ENCODE peak calls at places on chromosomes 1 and 21, in ten cellular contexts. One of them, this sample, is unnamed.

GRCh38 chr1:109634292-109634691 is 14.7 kb downstream of the AMPD2 start:
- DNase-seq in SJSA1: no peak
- DNase-seq in GM12864: peak; percentile 47
- DNase-seq in MG63: no peak
- DNase-seq in pancreas: no peak
- DNase-seq in IMR-90: no peak
- DNase-seq in heart right ventricle: no peak
- DNase-seq in fibroblast of lung: no peak
- DNase-seq in BJ: no peak
- DNase-seq in astrocyte of the spinal cord: no peak
- DNase-seq in this sample: no peak

GRCh38 chr1:8510041-8510823 is 192.3 kb downstream of the SLC45A1 start:
- DNase-seq in astrocyte of the spinal cord: peak; percentile 86
- DNase-seq in pancreas: no peak
- DNase-seq in MG63: peak; percentile 65
- DNase-seq in GM12864: no peak
- DNase-seq in fibroblast of lung: peak; percentile 82
- DNase-seq in BJ: peak; percentile 94
- DNase-seq in IMR-90: peak; percentile 88
- DNase-seq in heart right ventricle: no peak
- DNase-seq in SJSA1: no peak
- DNase-seq in this sample: no peak

GRCh38 chr1:161046574-161047167 is 894 bp upstream of the USF1 start:
- DNase-seq in MG63: no peak
- DNase-seq in fibroblast of lung: no peak
- DNase-seq in SJSA1: no peak
- DNase-seq in GM12864: peak; percentile 82
- DNase-seq in heart right ventricle: no peak
- DNase-seq in astrocyte of the spinal cord: no peak
- DNase-seq in pancreas: no peak
- DNase-seq in BJ: no peak
- DNase-seq in IMR-90: no peak
- DNase-seq in this sample: no peak

GRCh38 chr1:160370561-160371345 is 3.9 kb downstream of the NHLH1 start:
- DNase-seq in fibroblast of lung: no peak
- DNase-seq in BJ: no peak
- DNase-seq in GM12864: no peak
- DNase-seq in MG63: no peak
- DNase-seq in SJSA1: peak; percentile 30
- DNase-seq in heart right ventricle: no peak
- DNase-seq in IMR-90: no peak
- DNase-seq in pancreas: no peak
- DNase-seq in astrocyte of the spinal cord: no peak
- DNase-seq in this sample: no peak

GRCh38 chr1:211579434-211580302 is 707 bp upstream of the SLC30A1 start:
- DNase-seq in fibroblast of lung: peak; percentile 17
- DNase-seq in IMR-90: peak; percentile 23
- DNase-seq in astrocyte of the spinal cord: no peak
- DNase-seq in MG63: peak; percentile 80
- DNase-seq in SJSA1: peak; percentile 73
- DNase-seq in BJ: no peak
- DNase-seq in GM12864: peak; percentile 41
- DNase-seq in pancreas: peak; percentile 89
- DNase-seq in heart right ventricle: no peak
- DNase-seq in this sample: peak; percentile 52

GRCh38 chr1:75711846-75712245 is 12.7 kb upstream of the ACADM start:
- DNase-seq in IMR-90: no peak
- DNase-seq in astrocyte of the spinal cord: no peak
- DNase-seq in heart right ventricle: no peak
- DNase-seq in GM12864: no peak
- DNase-seq in SJSA1: no peak
- DNase-seq in BJ: no peak
- DNase-seq in pancreas: no peak
- DNase-seq in fibroblast of lung: no peak
- DNase-seq in MG63: no peak
- DNase-seq in this sample: no peak

GRCh38 chr1:77056525-77056924 is 162.7 kb downstream of the PIGK start:
- DNase-seq in BJ: no peak
- DNase-seq in MG63: peak; percentile 58
- DNase-seq in IMR-90: no peak
- DNase-seq in pancreas: no peak
- DNase-seq in GM12864: no peak
- DNase-seq in astrocyte of the spinal cord: no peak
- DNase-seq in fibroblast of lung: no peak
- DNase-seq in SJSA1: no peak
- DNase-seq in heart right ventricle: no peak
- DNase-seq in this sample: no peak

GRCh38 chr1:96651517-96651916 is 70.1 kb upstream of the PTBP2 start:
- DNase-seq in IMR-90: no peak
- DNase-seq in MG63: no peak
- DNase-seq in astrocyte of the spinal cord: no peak
- DNase-seq in pancreas: no peak
- DNase-seq in GM12864: no peak
- DNase-seq in BJ: no peak
- DNase-seq in fibroblast of lung: no peak
- DNase-seq in heart right ventricle: no peak
- DNase-seq in SJSA1: no peak
- DNase-seq in this sample: no peak

GRCh38 chr21:31162827-31163226 is 124.6 kb upstream of the KRTAP19-8 start:
- DNase-seq in MG63: peak; percentile 34
- DNase-seq in BJ: peak; percentile 18
- DNase-seq in heart right ventricle: no peak
- DNase-seq in fibroblast of lung: peak; percentile 61
- DNase-seq in pancreas: no peak
- DNase-seq in astrocyte of the spinal cord: peak; percentile 70
- DNase-seq in IMR-90: peak; percentile 70
- DNase-seq in SJSA1: no peak
- DNase-seq in GM12864: no peak
- DNase-seq in this sample: no peak

GRCh38 chr1:27566462-27567182 is 37.3 kb downstream of the AHDC1 start:
- DNase-seq in BJ: no peak
- DNase-seq in pancreas: no peak
- DNase-seq in astrocyte of the spinal cord: no peak
- DNase-seq in IMR-90: no peak
- DNase-seq in fibroblast of lung: no peak
- DNase-seq in heart right ventricle: no peak
- DNase-seq in MG63: no peak
- DNase-seq in SJSA1: no peak
- DNase-seq in GM12864: no peak
- DNase-seq in this sample: no peak

GRCh38 chr1:93346472-93346991 is 825 bp downstream of the DR1 start:
- DNase-seq in GM12864: no peak
- DNase-seq in astrocyte of the spinal cord: peak; percentile 22
- DNase-seq in pancreas: no peak
- DNase-seq in IMR-90: peak; percentile 21
- DNase-seq in BJ: no peak
- DNase-seq in SJSA1: no peak
- DNase-seq in MG63: peak; percentile 5
- DNase-seq in fibroblast of lung: no peak
- DNase-seq in heart right ventricle: no peak
- DNase-seq in this sample: peak; percentile 20

GRCh38 chr1:12480748-12481362 is 137.2 kb downstream of the DHRS3 start:
- DNase-seq in SJSA1: peak; percentile 72
- DNase-seq in GM12864: peak; percentile 1
- DNase-seq in heart right ventricle: no peak
- DNase-seq in IMR-90: peak; percentile 96
- DNase-seq in MG63: peak; percentile 77
- DNase-seq in BJ: peak; percentile 89
- DNase-seq in pancreas: no peak
- DNase-seq in astrocyte of the spinal cord: peak; percentile 89
- DNase-seq in fibroblast of lung: peak; percentile 89
- DNase-seq in this sample: peak; percentile 80

GRCh38 chr1:117590273-117590925 is 15.4 kb upstream of the TENT5C start:
- DNase-seq in SJSA1: no peak
- DNase-seq in astrocyte of the spinal cord: no peak
- DNase-seq in fibroblast of lung: no peak
- DNase-seq in MG63: no peak
- DNase-seq in pancreas: peak; percentile 92
- DNase-seq in BJ: no peak
- DNase-seq in GM12864: no peak
- DNase-seq in heart right ventricle: no peak
- DNase-seq in IMR-90: peak; percentile 12
- DNase-seq in this sample: no peak

GRCh38 chr1:235999259-235999925 is 65.5 kb downstream of the NID1 start:
- DNase-seq in SJSA1: peak; percentile 56
- DNase-seq in astrocyte of the spinal cord: peak; percentile 94
- DNase-seq in MG63: peak; percentile 16
- DNase-seq in IMR-90: peak; percentile 99
- DNase-seq in BJ: peak; percentile 85
- DNase-seq in GM12864: peak; percentile 84
- DNase-seq in fibroblast of lung: peak; percentile 85
- DNase-seq in heart right ventricle: peak; percentile 62
- DNase-seq in pancreas: no peak
- DNase-seq in this sample: no peak

GRCh38 chr1:47181955-47182680 is 7.7 kb downstream of the PDZK1IP1 start:
- DNase-seq in GM12864: no peak
- DNase-seq in SJSA1: no peak
- DNase-seq in MG63: no peak
- DNase-seq in heart right ventricle: no peak
- DNase-seq in astrocyte of the spinal cord: no peak
- DNase-seq in IMR-90: peak; percentile 33
- DNase-seq in BJ: no peak
- DNase-seq in pancreas: no peak
- DNase-seq in fibroblast of lung: peak; percentile 36
- DNase-seq in this sample: no peak

DNA sequence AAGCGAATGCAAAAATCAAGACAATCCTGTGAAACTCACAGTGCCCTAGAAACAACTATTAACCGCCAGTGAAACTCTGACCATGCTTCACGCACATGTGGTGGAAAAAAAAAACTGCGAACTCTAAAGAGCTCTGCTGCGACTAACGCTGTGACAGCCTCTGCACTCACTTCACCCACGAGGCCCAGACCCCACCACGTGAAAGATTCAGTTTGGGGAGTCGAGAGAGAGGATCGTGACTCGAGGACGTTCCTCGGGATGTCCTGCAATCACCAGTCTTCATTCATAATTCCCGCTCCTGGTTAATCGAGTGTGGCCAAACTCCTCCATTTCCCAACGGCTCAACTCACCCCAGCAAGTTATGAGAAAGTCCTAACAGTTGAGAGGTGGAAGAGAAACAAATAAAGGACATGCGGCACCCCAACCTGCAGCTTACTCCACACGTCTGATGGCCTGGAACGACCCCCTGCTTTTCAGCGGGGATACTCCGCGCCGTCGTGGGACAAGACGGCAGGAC is 1.1 kb downstream of the SERBP1 start:
- DNase-seq in astrocyte of the spinal cord: no peak
- DNase-seq in SJSA1: no peak
- DNase-seq in BJ: no peak
- DNase-seq in MG63: no peak
- DNase-seq in pancreas: no peak
- DNase-seq in IMR-90: no peak
- DNase-seq in fibroblast of lung: peak; percentile 21
- DNase-seq in GM12864: no peak
- DNase-seq in heart right ventricle: peak; percentile 11
- DNase-seq in this sample: no peak
- H3K4me3 ChIP-seq in astrocyte of the spinal cord: peak overlapping the region; percentile 98
- H3K4me3 ChIP-seq in SJSA1: peak overlapping the region; percentile 59
- H3K4me3 ChIP-seq in BJ: peak overlapping the region; percentile 99
- H3K4me3 ChIP-seq in MG63: peak overlapping the region; percentile 92
- H3K4me3 ChIP-seq in pancreas: peak overlapping the region; percentile 94
- H3K4me3 ChIP-seq in IMR-90: peak overlapping the region; percentile 99
- H3K4me3 ChIP-seq in fibroblast of lung: peak overlapping the region; percentile 81
- H3K4me3 ChIP-seq in GM12864: peak overlapping the region; percentile 96
- H3K4me3 ChIP-seq in heart right ventricle: peak overlapping the region; percentile 87
- H3K4me3 ChIP-seq in this sample: peak overlapping the region; percentile 85

DNA sequence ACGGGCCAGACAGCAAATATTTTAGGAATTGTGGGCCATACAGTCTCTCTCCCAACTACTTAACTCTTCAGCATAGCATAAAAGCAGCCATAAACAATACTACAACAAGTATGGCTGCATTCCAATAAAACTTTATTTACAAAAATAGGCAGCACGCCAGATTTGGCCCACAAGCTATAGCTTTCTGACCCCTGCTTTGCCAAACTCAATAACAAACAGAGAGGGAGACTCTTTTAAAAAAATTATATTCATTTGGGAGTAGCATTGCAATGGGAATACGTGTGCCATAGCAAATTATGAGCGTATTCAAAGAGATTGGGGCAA is 37.7 kb upstream of the HAO2 start:
- DNase-seq in IMR-90: no peak
- DNase-seq in pancreas: no peak
- DNase-seq in BJ: no peak
- DNase-seq in GM12864: no peak
- DNase-seq in heart right ventricle: no peak
- DNase-seq in MG63: no peak
- DNase-seq in fibroblast of lung: no peak
- DNase-seq in astrocyte of the spinal cord: no peak
- DNase-seq in SJSA1: no peak
- DNase-seq in this sample: no peak
- H3K4me3 ChIP-seq in IMR-90: no peak overlapping the region
- H3K4me3 ChIP-seq in pancreas: no peak overlapping the region
- H3K4me3 ChIP-seq in BJ: no peak overlapping the region
- H3K4me3 ChIP-seq in GM12864: no peak overlapping the region
- H3K4me3 ChIP-seq in heart right ventricle: no peak overlapping the region
- H3K4me3 ChIP-seq in MG63: no peak overlapping the region
- H3K4me3 ChIP-seq in fibroblast of lung: no peak overlapping the region
- H3K4me3 ChIP-seq in astrocyte of the spinal cord: no peak overlapping the region
- H3K4me3 ChIP-seq in SJSA1: no peak overlapping the region
- H3K4me3 ChIP-seq in this sample: no peak overlapping the region

DNA sequence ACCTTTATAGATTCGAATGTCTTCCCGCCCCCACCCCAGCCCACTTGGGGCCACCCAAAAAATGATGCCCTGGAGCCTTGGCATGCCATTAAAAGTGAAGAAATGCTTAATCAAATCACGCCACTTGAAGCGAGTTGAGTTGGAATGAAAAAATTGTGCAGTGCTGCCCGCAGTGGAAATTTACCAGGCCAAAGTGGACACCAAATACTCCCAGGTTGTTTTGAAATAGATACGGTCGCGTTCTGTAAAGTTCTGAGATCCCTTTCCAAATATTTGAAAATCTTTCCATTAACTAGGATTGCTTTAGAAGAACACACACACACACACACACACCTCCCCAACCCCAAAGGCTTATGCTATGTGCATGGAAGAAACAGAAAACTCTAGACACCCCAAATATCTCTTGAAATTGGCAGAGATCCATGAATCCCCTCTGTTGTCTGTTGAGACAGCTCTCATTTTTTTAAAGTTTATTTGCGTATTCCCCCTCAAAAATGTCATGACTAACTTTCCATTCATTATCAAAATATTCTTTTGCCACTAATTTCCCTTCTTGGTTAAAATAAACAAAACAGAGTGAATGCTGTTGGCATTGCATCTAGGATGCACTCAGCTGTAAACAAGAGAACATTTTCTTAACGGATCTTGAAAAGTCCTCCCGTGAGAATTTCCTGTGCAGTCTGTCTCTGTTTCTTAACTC is 142.3 kb upstream of the KCNE2 start:
- DNase-seq in GM12864: no peak
- DNase-seq in IMR-90: no peak
- DNase-seq in heart right ventricle: no peak
- DNase-seq in fibroblast of lung: no peak
- DNase-seq in MG63: no peak
- DNase-seq in SJSA1: no peak
- DNase-seq in astrocyte of the spinal cord: no peak
- DNase-seq in BJ: no peak
- DNase-seq in pancreas: no peak
- DNase-seq in this sample: no peak
- H3K4me3 ChIP-seq in GM12864: no peak overlapping the region
- H3K4me3 ChIP-seq in IMR-90: no peak overlapping the region
- H3K4me3 ChIP-seq in heart right ventricle: no peak overlapping the region
- H3K4me3 ChIP-seq in fibroblast of lung: no peak overlapping the region
- H3K4me3 ChIP-seq in MG63: no peak overlapping the region
- H3K4me3 ChIP-seq in SJSA1: no peak overlapping the region
- H3K4me3 ChIP-seq in astrocyte of the spinal cord: no peak overlapping the region
- H3K4me3 ChIP-seq in BJ: no peak overlapping the region
- H3K4me3 ChIP-seq in pancreas: no peak overlapping the region
- H3K4me3 ChIP-seq in this sample: no peak overlapping the region

GRCh38 chr1:234743866-234744581 is 134.0 kb upstream of the IRF2BP2 start:
- DNase-seq in heart right ventricle: no peak
- DNase-seq in GM12864: no peak
- DNase-seq in pancreas: no peak
- DNase-seq in SJSA1: peak; percentile 59
- DNase-seq in IMR-90: peak; percentile 24
- DNase-seq in astrocyte of the spinal cord: peak; percentile 91
- DNase-seq in fibroblast of lung: peak; percentile 26
- DNase-seq in MG63: peak; percentile 32
- DNase-seq in BJ: no peak
- DNase-seq in this sample: no peak
- H3K4me3 ChIP-seq in heart right ventricle: no peak overlapping the region
- H3K4me3 ChIP-seq in GM12864: no peak overlapping the region
- H3K4me3 ChIP-seq in pancreas: no peak overlapping the region
- H3K4me3 ChIP-seq in SJSA1: no peak overlapping the region
- H3K4me3 ChIP-seq in IMR-90: no peak overlapping the region
- H3K4me3 ChIP-seq in astrocyte of the spinal cord: no peak overlapping the region
- H3K4me3 ChIP-seq in fibroblast of lung: peak overlapping the region; percentile 6
- H3K4me3 ChIP-seq in MG63: no peak overlapping the region
- H3K4me3 ChIP-seq in BJ: no peak overlapping the region
- H3K4me3 ChIP-seq in this sample: no peak overlapping the region